ENCODE peak calls at places on chromosomes 16 and 17, in six cellular contexts. G is epithelial cell of esophagus, J is iPS DF 6.9, O is tibial nerve, M is frontal cortex, N is body of pancreas. K is an unnamed sample.

GRCh38 chr17:32876414-32877163 is at the start of gene MYO1D:
- DNase-seq in G (peak; percentile 79), J (no peak), O (no peak), M (peak; percentile 40), N (peak; percentile 80), K (peak; percentile 92)

GRCh38 chr16:61596648-61597047 is 439.6 kb downstream of the CDH8 start:
- DNase-seq in G (no peak), J (no peak), O (no peak), M (no peak), N (no peak), K (no peak)

GRCh38 chr17:21166599-21167265 is 40.0 kb downstream of the DHRS7B start:
- DNase-seq in G (peak; percentile 4), J (no peak), O (no peak), M (no peak), N (no peak), K (no peak)

GRCh38 chr17:71496552-71496951 is 624.3 kb upstream of the SOX9 start:
- DNase-seq in G (peak; percentile 73), J (no peak), O (no peak), M (no peak), N (no peak), K (no peak)

GRCh38 chr17:36812762-36813161 is 124.5 kb upstream of the LHX1 start:
- DNase-seq in G (no peak), J (no peak), O (no peak), M (peak; percentile 28), N (no peak), K (no peak)

GRCh38 chr16:56933266-56933619 is 1.3 kb downstream of the HERPUD1 start:
- DNase-seq in G (no peak), J (no peak), O (no peak), M (no peak), N (no peak), K (no peak)

GRCh38 chr17:17408236-17408794 is 68.5 kb upstream of the MED9 start:
- DNase-seq in G (peak; percentile 67), J (no peak), O (no peak), M (no peak), N (no peak), K (no peak)

GRCh38 chr16:1890024-1890700 is 18.2 kb upstream of the MEIOB start:
- DNase-seq in G (no peak), J (no peak), O (no peak), M (no peak), N (no peak), K (no peak)

GRCh38 chr17:57940653-57941329 is 14.4 kb downstream of the CUEDC1 start:
- DNase-seq in G (no peak), J (no peak), O (no peak), M (no peak), N (no peak), K (no peak)

GRCh38 chr16:49348408-49349176 is 25.0 kb upstream of the C16orf78 start:
- DNase-seq in G (no peak), J (no peak), O (no peak), M (no peak), N (no peak), K (no peak)

GRCh38 chr16:57409870-57410585 is 5.5 kb downstream of the CCL17 start:
- DNase-seq in G (peak; percentile 42), J (no peak), O (no peak), M (no peak), N (no peak), K (no peak)

GRCh38 chr16:649646-650045 is 481 bp downstream of the WDR90 start:
- DNase-seq in G (no peak), J (no peak), O (no peak), M (peak; percentile 63), N (no peak), K (no peak)

GRCh38 chr17:50778471-50778870 is 11.2 kb upstream of the ANKRD40CL start:
- DNase-seq in G (no peak), J (no peak), O (no peak), M (no peak), N (no peak), K (no peak)

GRCh38 chr17:14276535-14277250 is 24.2 kb upstream of the HS3ST3B1 start:
- DNase-seq in G (no peak), J (no peak), O (no peak), M (no peak), N (no peak), K (no peak)